ENCODE peak calls at places on chromosomes 1 and 21, in seven cellular contexts. One of them, this sample, is unnamed.

GRCh38 chr1:230753586-230754251 is 6.5 kb downstream of the CAPN9 start:
- DNase-seq in T-cell: no peak
- DNase-seq in fibroblast of mammary gland: no peak
- DNase-seq in activated T-cell treated with anti-CD3 and anti-CD28 coated beads for 1 hour: no peak
- DNase-seq in HT-29: peak
- DNase-seq in effector CD4-positive, alpha-beta T cell: no peak
- DNase-seq in RWPE1: peak
- DNase-seq in this sample: no peak

GRCh38 chr21:44487831-44488230 is 32.5 kb downstream of the LRRC3 start:
- DNase-seq in T-cell: no peak
- DNase-seq in fibroblast of mammary gland: peak
- DNase-seq in activated T-cell treated with anti-CD3 and anti-CD28 coated beads for 1 hour: no peak
- DNase-seq in HT-29: peak
- DNase-seq in effector CD4-positive, alpha-beta T cell: no peak
- DNase-seq in RWPE1: no peak
- DNase-seq in this sample: peak

GRCh38 chr1:84538599-84538998 is 32.2 kb upstream of the GNG5 start:
- DNase-seq in T-cell: no peak
- DNase-seq in fibroblast of mammary gland: no peak
- DNase-seq in activated T-cell treated with anti-CD3 and anti-CD28 coated beads for 1 hour: no peak
- DNase-seq in HT-29: no peak
- DNase-seq in effector CD4-positive, alpha-beta T cell: no peak
- DNase-seq in RWPE1: no peak
- DNase-seq in this sample: no peak

GRCh38 chr1:3461238-3461933 is 6.9 kb downstream of the ARHGEF16 start:
- DNase-seq in T-cell: no peak
- DNase-seq in fibroblast of mammary gland: no peak
- DNase-seq in activated T-cell treated with anti-CD3 and anti-CD28 coated beads for 1 hour: no peak
- DNase-seq in HT-29: no peak
- DNase-seq in effector CD4-positive, alpha-beta T cell: no peak
- DNase-seq in RWPE1: no peak
- DNase-seq in this sample: no peak

GRCh38 chr1:41891403-41891896 is 27.3 kb downstream of the HIVEP3 start:
- DNase-seq in T-cell: peak
- DNase-seq in fibroblast of mammary gland: no peak
- DNase-seq in activated T-cell treated with anti-CD3 and anti-CD28 coated beads for 1 hour: peak
- DNase-seq in HT-29: peak
- DNase-seq in effector CD4-positive, alpha-beta T cell: peak
- DNase-seq in RWPE1: peak
- DNase-seq in this sample: peak

GRCh38 chr1:57839067-57839466 is 415.2 kb upstream of the DAB1 start:
- DNase-seq in T-cell: no peak
- DNase-seq in fibroblast of mammary gland: peak
- DNase-seq in activated T-cell treated with anti-CD3 and anti-CD28 coated beads for 1 hour: no peak
- DNase-seq in HT-29: no peak
- DNase-seq in effector CD4-positive, alpha-beta T cell: no peak
- DNase-seq in RWPE1: no peak
- DNase-seq in this sample: peak

GRCh38 chr1:6495540-6496359 is 4.3 kb upstream of the PLEKHG5 start:
- DNase-seq in T-cell: no peak
- DNase-seq in fibroblast of mammary gland: no peak
- DNase-seq in activated T-cell treated with anti-CD3 and anti-CD28 coated beads for 1 hour: no peak
- DNase-seq in HT-29: no peak
- DNase-seq in effector CD4-positive, alpha-beta T cell: no peak
- DNase-seq in RWPE1: no peak
- DNase-seq in this sample: no peak

GRCh38 chr1:23598424-23598823 is 39.1 kb upstream of the ID3 start:
- DNase-seq in T-cell: no peak
- DNase-seq in fibroblast of mammary gland: no peak
- DNase-seq in activated T-cell treated with anti-CD3 and anti-CD28 coated beads for 1 hour: no peak
- DNase-seq in HT-29: no peak
- DNase-seq in effector CD4-positive, alpha-beta T cell: no peak
- DNase-seq in RWPE1: no peak
- DNase-seq in this sample: no peak

GRCh38 chr1:115074839-115075534 is 14.3 kb downstream of the TSPAN2 start:
- DNase-seq in T-cell: no peak
- DNase-seq in fibroblast of mammary gland: peak
- DNase-seq in activated T-cell treated with anti-CD3 and anti-CD28 coated beads for 1 hour: no peak
- DNase-seq in HT-29: no peak
- DNase-seq in effector CD4-positive, alpha-beta T cell: no peak
- DNase-seq in RWPE1: no peak
- DNase-seq in this sample: peak

GRCh38 chr1:20700636-20701215 is 17.1 kb downstream of the KIF17 start:
- DNase-seq in T-cell: no peak
- DNase-seq in fibroblast of mammary gland: no peak
- DNase-seq in activated T-cell treated with anti-CD3 and anti-CD28 coated beads for 1 hour: no peak
- DNase-seq in HT-29: no peak
- DNase-seq in effector CD4-positive, alpha-beta T cell: no peak
- DNase-seq in RWPE1: no peak
- DNase-seq in this sample: no peak

GRCh38 chr1:201127755-201128455 is 921 bp upstream of the ASCL5 start:
- DNase-seq in T-cell: no peak
- DNase-seq in fibroblast of mammary gland: peak
- DNase-seq in activated T-cell treated with anti-CD3 and anti-CD28 coated beads for 1 hour: no peak
- DNase-seq in HT-29: no peak
- DNase-seq in effector CD4-positive, alpha-beta T cell: no peak
- DNase-seq in RWPE1: no peak
- DNase-seq in this sample: peak

GRCh38 chr1:244350027-244350426 is 101.7 kb downstream of the ADSS2 start:
- DNase-seq in T-cell: no peak
- DNase-seq in fibroblast of mammary gland: no peak
- DNase-seq in activated T-cell treated with anti-CD3 and anti-CD28 coated beads for 1 hour: no peak
- DNase-seq in HT-29: no peak
- DNase-seq in effector CD4-positive, alpha-beta T cell: no peak
- DNase-seq in RWPE1: no peak
- DNase-seq in this sample: no peak

GRCh38 chr1:11594222-11594621 is 60.0 kb downstream of the FBXO2 start:
- DNase-seq in T-cell: no peak
- DNase-seq in fibroblast of mammary gland: peak
- DNase-seq in activated T-cell treated with anti-CD3 and anti-CD28 coated beads for 1 hour: no peak
- DNase-seq in HT-29: no peak
- DNase-seq in effector CD4-positive, alpha-beta T cell: no peak
- DNase-seq in RWPE1: peak
- DNase-seq in this sample: peak

GRCh38 chr1:23559985-23560755 is 869 bp upstream of the ID3 start:
- DNase-seq in T-cell: no peak
- DNase-seq in fibroblast of mammary gland: peak
- DNase-seq in activated T-cell treated with anti-CD3 and anti-CD28 coated beads for 1 hour: no peak
- DNase-seq in HT-29: no peak
- DNase-seq in effector CD4-positive, alpha-beta T cell: no peak
- DNase-seq in RWPE1: no peak
- DNase-seq in this sample: peak

GRCh38 chr1:44714944-44715571 is 15.9 kb downstream of the RNU5D-1 start:
- DNase-seq in T-cell: peak
- DNase-seq in fibroblast of mammary gland: peak
- DNase-seq in activated T-cell treated with anti-CD3 and anti-CD28 coated beads for 1 hour: peak
- DNase-seq in HT-29: peak
- DNase-seq in effector CD4-positive, alpha-beta T cell: peak
- DNase-seq in RWPE1: peak
- DNase-seq in this sample: peak

GRCh38 chr1:10065344-10065685 is 32.6 kb downstream of the UBE4B start:
- DNase-seq in T-cell: no peak
- DNase-seq in fibroblast of mammary gland: peak
- DNase-seq in activated T-cell treated with anti-CD3 and anti-CD28 coated beads for 1 hour: no peak
- DNase-seq in HT-29: no peak
- DNase-seq in effector CD4-positive, alpha-beta T cell: no peak
- DNase-seq in RWPE1: no peak
- DNase-seq in this sample: no peak

GRCh38 chr1:226542623-226543103 is 5.9 kb upstream of the STUM start:
- DNase-seq in T-cell: no peak
- DNase-seq in fibroblast of mammary gland: peak
- DNase-seq in activated T-cell treated with anti-CD3 and anti-CD28 coated beads for 1 hour: no peak
- DNase-seq in HT-29: no peak
- DNase-seq in effector CD4-positive, alpha-beta T cell: no peak
- DNase-seq in RWPE1: no peak
- DNase-seq in this sample: no peak

GRCh38 chr1:110211503-110212164 is 1.5 kb downstream of the KCNC4 start:
- DNase-seq in T-cell: peak
- DNase-seq in fibroblast of mammary gland: no peak
- DNase-seq in activated T-cell treated with anti-CD3 and anti-CD28 coated beads for 1 hour: peak
- DNase-seq in HT-29: no peak
- DNase-seq in effector CD4-positive, alpha-beta T cell: peak
- DNase-seq in RWPE1: no peak
- DNase-seq in this sample: no peak

GRCh38 chr21:37118187-37118826 is 45.3 kb downstream of the TTC3 start:
- DNase-seq in T-cell: no peak
- DNase-seq in fibroblast of mammary gland: no peak
- DNase-seq in activated T-cell treated with anti-CD3 and anti-CD28 coated beads for 1 hour: no peak
- DNase-seq in HT-29: no peak
- DNase-seq in effector CD4-positive, alpha-beta T cell: no peak
- DNase-seq in RWPE1: peak
- DNase-seq in this sample: no peak

GRCh38 chr1:228211091-228211870 is 3.4 kb downstream of the OBSCN start:
- DNase-seq in T-cell: no peak
- DNase-seq in fibroblast of mammary gland: no peak
- DNase-seq in activated T-cell treated with anti-CD3 and anti-CD28 coated beads for 1 hour: no peak
- DNase-seq in HT-29: no peak
- DNase-seq in effector CD4-positive, alpha-beta T cell: no peak
- DNase-seq in RWPE1: no peak
- DNase-seq in this sample: no peak

GRCh38 chr21:21301013-21301412 is 302.8 kb downstream of the NCAM2 start:
- DNase-seq in T-cell: no peak
- DNase-seq in fibroblast of mammary gland: no peak
- DNase-seq in activated T-cell treated with anti-CD3 and anti-CD28 coated beads for 1 hour: no peak
- DNase-seq in HT-29: no peak
- DNase-seq in effector CD4-positive, alpha-beta T cell: no peak
- DNase-seq in RWPE1: no peak
- DNase-seq in this sample: no peak

GRCh38 chr1:61011514-61012263 is 70.7 kb upstream of the NFIA start:
- DNase-seq in T-cell: no peak
- DNase-seq in fibroblast of mammary gland: no peak
- DNase-seq in activated T-cell treated with anti-CD3 and anti-CD28 coated beads for 1 hour: no peak
- DNase-seq in HT-29: no peak
- DNase-seq in effector CD4-positive, alpha-beta T cell: no peak
- DNase-seq in RWPE1: no peak
- DNase-seq in this sample: no peak

GRCh38 chr1:160169553-160170399 is 18.4 kb downstream of the ATP1A4 start:
- DNase-seq in T-cell: no peak
- DNase-seq in fibroblast of mammary gland: no peak
- DNase-seq in activated T-cell treated with anti-CD3 and anti-CD28 coated beads for 1 hour: no peak
- DNase-seq in HT-29: no peak
- DNase-seq in effector CD4-positive, alpha-beta T cell: no peak
- DNase-seq in RWPE1: no peak
- DNase-seq in this sample: peak

GRCh38 chr21:27954806-27955205 is 987.9 kb upstream of the ADAMTS5 start:
- DNase-seq in T-cell: no peak
- DNase-seq in fibroblast of mammary gland: no peak
- DNase-seq in activated T-cell treated with anti-CD3 and anti-CD28 coated beads for 1 hour: no peak
- DNase-seq in HT-29: no peak
- DNase-seq in effector CD4-positive, alpha-beta T cell: no peak
- DNase-seq in RWPE1: no peak
- DNase-seq in this sample: peak

GRCh38 chr1:10635992-10636391 is 160.5 kb downstream of the CASZ1 start:
- DNase-seq in T-cell: no peak
- DNase-seq in fibroblast of mammary gland: no peak
- DNase-seq in activated T-cell treated with anti-CD3 and anti-CD28 coated beads for 1 hour: no peak
- DNase-seq in HT-29: no peak
- DNase-seq in effector CD4-positive, alpha-beta T cell: no peak
- DNase-seq in RWPE1: peak
- DNase-seq in this sample: no peak

GRCh38 chr1:1259948-1260614 is 13.6 kb upstream of the C1QTNF12 start:
- DNase-seq in T-cell: no peak
- DNase-seq in fibroblast of mammary gland: no peak
- DNase-seq in activated T-cell treated with anti-CD3 and anti-CD28 coated beads for 1 hour: no peak
- DNase-seq in HT-29: no peak
- DNase-seq in effector CD4-positive, alpha-beta T cell: no peak
- DNase-seq in RWPE1: no peak
- DNase-seq in this sample: no peak

GRCh38 chr1:35533596-35533995 is 23.6 kb downstream of the KIAA0319L start:
- DNase-seq in T-cell: no peak
- DNase-seq in fibroblast of mammary gland: no peak
- DNase-seq in activated T-cell treated with anti-CD3 and anti-CD28 coated beads for 1 hour: no peak
- DNase-seq in HT-29: no peak
- DNase-seq in effector CD4-positive, alpha-beta T cell: no peak
- DNase-seq in RWPE1: no peak
- DNase-seq in this sample: no peak

GRCh38 chr1:32876341-32877210 is 5.9 kb upstream of the FNDC5 start:
- DNase-seq in T-cell: peak
- DNase-seq in fibroblast of mammary gland: peak
- DNase-seq in activated T-cell treated with anti-CD3 and anti-CD28 coated beads for 1 hour: no peak
- DNase-seq in HT-29: peak
- DNase-seq in effector CD4-positive, alpha-beta T cell: peak
- DNase-seq in RWPE1: peak
- DNase-seq in this sample: peak

GRCh38 chr1:113659010-113659409 is 100.3 kb downstream of the PHTF1 start:
- DNase-seq in T-cell: no peak
- DNase-seq in fibroblast of mammary gland: no peak
- DNase-seq in activated T-cell treated with anti-CD3 and anti-CD28 coated beads for 1 hour: no peak
- DNase-seq in HT-29: peak
- DNase-seq in effector CD4-positive, alpha-beta T cell: no peak
- DNase-seq in RWPE1: no peak
- DNase-seq in this sample: no peak

GRCh38 chr1:186271032-186271431 is 104.0 kb downstream of the TPR start:
- DNase-seq in T-cell: no peak
- DNase-seq in fibroblast of mammary gland: no peak
- DNase-seq in activated T-cell treated with anti-CD3 and anti-CD28 coated beads for 1 hour: no peak
- DNase-seq in HT-29: no peak
- DNase-seq in effector CD4-positive, alpha-beta T cell: no peak
- DNase-seq in RWPE1: no peak
- DNase-seq in this sample: no peak

GRCh38 chr1:12279728-12280469 is 50.1 kb downstream of the VPS13D start:
- DNase-seq in T-cell: no peak
- DNase-seq in fibroblast of mammary gland: no peak
- DNase-seq in activated T-cell treated with anti-CD3 and anti-CD28 coated beads for 1 hour: no peak
- DNase-seq in HT-29: no peak
- DNase-seq in effector CD4-positive, alpha-beta T cell: no peak
- DNase-seq in RWPE1: no peak
- DNase-seq in this sample: no peak

GRCh38 chr1:232084584-232085223 is 458.1 kb downstream of the DISC1 start:
- DNase-seq in T-cell: no peak
- DNase-seq in fibroblast of mammary gland: no peak
- DNase-seq in activated T-cell treated with anti-CD3 and anti-CD28 coated beads for 1 hour: no peak
- DNase-seq in HT-29: peak
- DNase-seq in effector CD4-positive, alpha-beta T cell: no peak
- DNase-seq in RWPE1: peak
- DNase-seq in this sample: peak